ENCODE peak calls at places on chromosomes 13 and 19, in nine cellular contexts. One of them, this sample, is unnamed.

GRCh38 chr13:73109969-73110368 is 51.2 kb downstream of the KLF5 start:
- DNase-seq in glutamatergic neuron: no peak
- DNase-seq in Peyer's patch: no peak
- DNase-seq in hepatocyte: no peak
- DNase-seq in AG10803: no peak
- DNase-seq in adrenal gland: no peak
- DNase-seq in GM13977: no peak
- DNase-seq in omental fat pad: no peak
- DNase-seq in foreskin fibroblast: no peak
- DNase-seq in this sample: no peak

GRCh38 chr19:39413269-39413902 is 917 bp downstream of the PLEKHG2 start:
- DNase-seq in AG10803: peak; percentile 67
- DNase-seq in GM13977: peak; percentile 73
- DNase-seq in Peyer's patch: peak; percentile 49
- DNase-seq in adrenal gland: peak; percentile 59
- DNase-seq in foreskin fibroblast: peak; percentile 79
- DNase-seq in glutamatergic neuron: peak; percentile 87
- DNase-seq in hepatocyte: peak; percentile 85
- DNase-seq in omental fat pad: no peak
- DNase-seq in this sample: peak; percentile 66

GRCh38 chr13:75792526-75793187 is 156.5 kb downstream of the LMO7 start:
- DNase-seq in adrenal gland: no peak
- DNase-seq in GM13977: no peak
- DNase-seq in hepatocyte: peak; percentile 59
- DNase-seq in Peyer's patch: no peak
- DNase-seq in omental fat pad: no peak
- DNase-seq in glutamatergic neuron: no peak
- DNase-seq in AG10803: peak; percentile 53
- DNase-seq in foreskin fibroblast: peak; percentile 48
- DNase-seq in this sample: no peak

GRCh38 chr13:99154064-99154463 is 46.6 kb upstream of the UBAC2 start:
- DNase-seq in foreskin fibroblast: no peak
- DNase-seq in GM13977: no peak
- DNase-seq in AG10803: no peak
- DNase-seq in Peyer's patch: no peak
- DNase-seq in hepatocyte: no peak
- DNase-seq in adrenal gland: no peak
- DNase-seq in glutamatergic neuron: no peak
- DNase-seq in omental fat pad: no peak
- DNase-seq in this sample: no peak

GRCh38 chr13:31072041-31072440 is 89.7 kb downstream of the HSPH1 start:
- DNase-seq in omental fat pad: no peak
- DNase-seq in glutamatergic neuron: no peak
- DNase-seq in Peyer's patch: no peak
- DNase-seq in GM13977: no peak
- DNase-seq in foreskin fibroblast: peak; percentile 52
- DNase-seq in hepatocyte: no peak
- DNase-seq in adrenal gland: no peak
- DNase-seq in AG10803: peak; percentile 17
- DNase-seq in this sample: no peak

GRCh38 chr13:112959701-112960542 is 9.1 kb upstream of the MCF2L start:
- DNase-seq in adrenal gland: no peak
- DNase-seq in GM13977: no peak
- DNase-seq in omental fat pad: no peak
- DNase-seq in Peyer's patch: no peak
- DNase-seq in hepatocyte: no peak
- DNase-seq in AG10803: no peak
- DNase-seq in glutamatergic neuron: no peak
- DNase-seq in foreskin fibroblast: no peak
- DNase-seq in this sample: no peak

GRCh38 chr19:48616491-48617056 is 1.7 kb upstream of the FAM83E start:
- DNase-seq in hepatocyte: no peak
- DNase-seq in glutamatergic neuron: no peak
- DNase-seq in AG10803: no peak
- DNase-seq in GM13977: no peak
- DNase-seq in Peyer's patch: no peak
- DNase-seq in omental fat pad: no peak
- DNase-seq in foreskin fibroblast: no peak
- DNase-seq in adrenal gland: no peak
- DNase-seq in this sample: no peak

GRCh38 chr19:16067205-16067938 is 8.9 kb upstream of the TPM4 start:
- DNase-seq in GM13977: no peak
- DNase-seq in adrenal gland: no peak
- DNase-seq in hepatocyte: no peak
- DNase-seq in AG10803: peak; percentile 88
- DNase-seq in Peyer's patch: no peak
- DNase-seq in omental fat pad: no peak
- DNase-seq in glutamatergic neuron: no peak
- DNase-seq in foreskin fibroblast: peak; percentile 61
- DNase-seq in this sample: no peak

GRCh38 chr19:38036707-38037106 is 129.7 kb downstream of the SIPA1L3 start:
- DNase-seq in GM13977: no peak
- DNase-seq in AG10803: no peak
- DNase-seq in hepatocyte: no peak
- DNase-seq in foreskin fibroblast: no peak
- DNase-seq in adrenal gland: no peak
- DNase-seq in glutamatergic neuron: peak; percentile 56
- DNase-seq in Peyer's patch: no peak
- DNase-seq in omental fat pad: no peak
- DNase-seq in this sample: no peak

GRCh38 chr13:58960909-58961308 is 1202.8 kb downstream of the DIAPH3 start:
- DNase-seq in AG10803: no peak
- DNase-seq in adrenal gland: no peak
- DNase-seq in glutamatergic neuron: no peak
- DNase-seq in foreskin fibroblast: no peak
- DNase-seq in omental fat pad: no peak
- DNase-seq in GM13977: peak; percentile 11
- DNase-seq in Peyer's patch: no peak
- DNase-seq in hepatocyte: peak; percentile 23
- DNase-seq in this sample: no peak

GRCh38 chr19:51361228-51361627 is 5.0 kb downstream of the ETFB start:
- DNase-seq in adrenal gland: peak; percentile 65
- DNase-seq in AG10803: no peak
- DNase-seq in omental fat pad: no peak
- DNase-seq in Peyer's patch: no peak
- DNase-seq in hepatocyte: no peak
- DNase-seq in GM13977: no peak
- DNase-seq in glutamatergic neuron: no peak
- DNase-seq in foreskin fibroblast: no peak
- DNase-seq in this sample: no peak

GRCh38 chr13:46604226-46604968 is 51.4 kb downstream of the LRCH1 start:
- DNase-seq in hepatocyte: no peak
- DNase-seq in AG10803: no peak
- DNase-seq in GM13977: no peak
- DNase-seq in foreskin fibroblast: no peak
- DNase-seq in omental fat pad: no peak
- DNase-seq in Peyer's patch: no peak
- DNase-seq in glutamatergic neuron: no peak
- DNase-seq in adrenal gland: no peak
- DNase-seq in this sample: no peak

GRCh38 chr13:46600943-46601311 is 48.0 kb downstream of the LRCH1 start:
- DNase-seq in GM13977: no peak
- DNase-seq in glutamatergic neuron: no peak
- DNase-seq in omental fat pad: no peak
- DNase-seq in hepatocyte: no peak
- DNase-seq in foreskin fibroblast: no peak
- DNase-seq in AG10803: no peak
- DNase-seq in adrenal gland: no peak
- DNase-seq in Peyer's patch: no peak
- DNase-seq in this sample: no peak

GRCh38 chr13:46602531-46602930 is 49.6 kb downstream of the LRCH1 start:
- DNase-seq in Peyer's patch: no peak
- DNase-seq in adrenal gland: no peak
- DNase-seq in omental fat pad: no peak
- DNase-seq in AG10803: no peak
- DNase-seq in GM13977: no peak
- DNase-seq in glutamatergic neuron: no peak
- DNase-seq in foreskin fibroblast: no peak
- DNase-seq in hepatocyte: no peak
- DNase-seq in this sample: no peak

GRCh38 chr13:46605089-46605488 is 52.1 kb downstream of the LRCH1 start:
- DNase-seq in Peyer's patch: no peak
- DNase-seq in hepatocyte: no peak
- DNase-seq in GM13977: no peak
- DNase-seq in adrenal gland: no peak
- DNase-seq in AG10803: no peak
- DNase-seq in omental fat pad: no peak
- DNase-seq in glutamatergic neuron: no peak
- DNase-seq in foreskin fibroblast: no peak
- DNase-seq in this sample: no peak

DNA sequence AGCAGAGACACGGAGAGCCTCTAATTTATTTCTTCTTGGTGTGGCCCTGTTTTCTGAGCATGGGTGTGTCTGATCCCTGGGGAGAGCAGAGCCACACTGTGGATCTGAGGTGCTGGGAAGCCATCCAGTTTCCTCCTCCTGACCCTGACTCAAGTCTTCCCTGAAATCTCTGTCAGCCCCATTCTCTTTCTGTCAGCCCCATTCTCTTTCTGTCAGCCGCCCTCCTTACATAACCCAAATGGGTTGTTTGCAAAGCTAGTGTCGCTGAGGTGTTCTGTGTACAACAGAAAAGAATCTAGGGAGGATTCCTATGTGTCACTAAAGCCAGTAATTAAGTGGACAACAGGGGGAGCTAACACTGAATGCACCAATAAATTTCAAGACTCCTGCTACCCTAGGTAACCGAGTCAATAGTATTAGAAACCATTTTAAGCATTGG is 50.2 kb downstream of the LRCH1 start:
- DNase-seq in hepatocyte: no peak
- DNase-seq in adrenal gland: no peak
- DNase-seq in glutamatergic neuron: no peak
- DNase-seq in omental fat pad: no peak
- DNase-seq in GM13977: no peak
- DNase-seq in AG10803: peak; percentile 17
- DNase-seq in foreskin fibroblast: no peak
- DNase-seq in Peyer's patch: no peak
- DNase-seq in this sample: no peak
- TF ChIP-seq CTCF in hepatocyte: peak; percentile 17
- TF ChIP-seq CTCF in adrenal gland: no peak
- TF ChIP-seq CTCF in glutamatergic neuron: peak; percentile 10
- TF ChIP-seq CTCF in omental fat pad: no peak
- TF ChIP-seq CTCF in GM13977: peak; percentile 36
- TF ChIP-seq CTCF in AG10803: peak; percentile 38
- TF ChIP-seq CTCF in foreskin fibroblast: peak; percentile 26
- TF ChIP-seq CTCF in Peyer's patch: peak; percentile 16
- TF ChIP-seq CTCF in this sample: peak; percentile 10

GRCh38 chr19:5571777-5572176 is 4.0 kb upstream of the TINCR start:
- DNase-seq in AG10803: no peak
- DNase-seq in hepatocyte: no peak
- DNase-seq in omental fat pad: no peak
- DNase-seq in adrenal gland: no peak
- DNase-seq in Peyer's patch: no peak
- DNase-seq in GM13977: no peak
- DNase-seq in glutamatergic neuron: no peak
- DNase-seq in foreskin fibroblast: no peak
- DNase-seq in this sample: no peak

GRCh38 chr19:5567971-5568407 is 236 bp upstream of the TINCR start:
- DNase-seq in glutamatergic neuron: no peak
- DNase-seq in foreskin fibroblast: no peak
- DNase-seq in GM13977: no peak
- DNase-seq in hepatocyte: no peak
- DNase-seq in Peyer's patch: no peak
- DNase-seq in AG10803: no peak
- DNase-seq in omental fat pad: no peak
- DNase-seq in adrenal gland: no peak
- DNase-seq in this sample: no peak

GRCh38 chr19:5563941-5564612 is 3.7 kb downstream of the TINCR start:
- DNase-seq in adrenal gland: no peak
- DNase-seq in glutamatergic neuron: no peak
- DNase-seq in Peyer's patch: no peak
- DNase-seq in GM13977: no peak
- DNase-seq in AG10803: no peak
- DNase-seq in hepatocyte: peak; percentile 61
- DNase-seq in foreskin fibroblast: peak; percentile 59
- DNase-seq in omental fat pad: no peak
- DNase-seq in this sample: no peak

GRCh38 chr19:5564930-5565329 is 2.8 kb downstream of the TINCR start:
- DNase-seq in Peyer's patch: no peak
- DNase-seq in adrenal gland: no peak
- DNase-seq in hepatocyte: no peak
- DNase-seq in AG10803: no peak
- DNase-seq in GM13977: no peak
- DNase-seq in foreskin fibroblast: no peak
- DNase-seq in omental fat pad: no peak
- DNase-seq in glutamatergic neuron: no peak
- DNase-seq in this sample: no peak

GRCh38 chr19:5567360-5567970 is at the start of gene TINCR:
- DNase-seq in glutamatergic neuron: peak; percentile 73
- DNase-seq in GM13977: peak; percentile 19
- DNase-seq in foreskin fibroblast: peak; percentile 14
- DNase-seq in omental fat pad: no peak
- DNase-seq in AG10803: no peak
- DNase-seq in adrenal gland: no peak
- DNase-seq in Peyer's patch: no peak
- DNase-seq in hepatocyte: peak; percentile 56
- DNase-seq in this sample: no peak
- TF ChIP-seq CTCF in glutamatergic neuron: peak; percentile 23
- TF ChIP-seq CTCF in GM13977: no peak
- TF ChIP-seq CTCF in foreskin fibroblast: no peak
- TF ChIP-seq CTCF in omental fat pad: no peak
- TF ChIP-seq CTCF in AG10803: no peak
- TF ChIP-seq CTCF in adrenal gland: no peak
- TF ChIP-seq CTCF in Peyer's patch: no peak
- TF ChIP-seq CTCF in hepatocyte: peak; percentile 29
- TF ChIP-seq CTCF in this sample: no peak

DNA sequence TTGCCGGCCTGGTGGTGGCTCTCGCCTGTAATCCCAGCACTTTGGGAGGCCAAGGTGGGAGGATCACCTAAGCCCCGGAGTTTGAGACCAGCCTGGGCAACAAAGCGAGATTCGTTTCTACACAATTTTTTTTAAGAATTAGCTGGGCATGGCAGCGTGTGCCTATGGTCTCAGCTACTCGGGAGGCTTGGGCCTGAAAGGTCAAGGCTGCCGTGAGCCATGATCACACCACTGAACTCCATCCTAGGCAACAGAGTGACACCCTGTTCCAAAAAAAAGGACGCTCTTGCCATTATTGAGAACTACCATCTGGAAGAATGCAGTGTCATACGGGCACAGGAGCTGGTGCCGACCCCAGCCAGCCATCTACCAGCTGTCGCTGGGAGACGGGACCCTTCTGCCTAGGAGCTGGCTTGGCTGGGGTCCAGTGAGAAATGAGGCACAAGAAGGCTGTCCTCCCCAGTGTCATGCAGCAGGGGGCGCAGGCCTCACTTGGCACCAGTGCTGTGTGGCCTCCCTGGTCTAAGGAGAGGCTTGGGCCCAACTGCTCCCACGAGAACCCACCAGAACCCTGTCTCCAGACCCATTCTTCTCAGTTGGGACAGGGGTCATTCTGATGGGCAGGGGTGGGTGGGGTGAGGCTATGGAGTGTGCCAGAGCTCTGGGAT is 12.2 kb upstream of the RELB start:
- DNase-seq in omental fat pad: peak; percentile 43
- DNase-seq in foreskin fibroblast: peak; percentile 80
- DNase-seq in adrenal gland: peak; percentile 66
- DNase-seq in AG10803: peak; percentile 59
- DNase-seq in GM13977: peak; percentile 88
- DNase-seq in hepatocyte: peak; percentile 75
- DNase-seq in glutamatergic neuron: peak; percentile 80
- DNase-seq in Peyer's patch: peak; percentile 64
- DNase-seq in this sample: peak; percentile 89
- TF ChIP-seq CTCF in omental fat pad: no peak
- TF ChIP-seq CTCF in foreskin fibroblast: peak; percentile 52
- TF ChIP-seq CTCF in adrenal gland: peak; percentile 78
- TF ChIP-seq CTCF in AG10803: peak; percentile 62
- TF ChIP-seq CTCF in GM13977: peak; percentile 83
- TF ChIP-seq CTCF in hepatocyte: peak; percentile 50
- TF ChIP-seq CTCF in glutamatergic neuron: peak; percentile 73
- TF ChIP-seq CTCF in Peyer's patch: peak; percentile 71
- TF ChIP-seq CTCF in this sample: peak; percentile 69

GRCh38 chr19:47005873-47006272 is 13.8 kb upstream of the NPAS1 start:
- DNase-seq in glutamatergic neuron: no peak
- DNase-seq in omental fat pad: no peak
- DNase-seq in Peyer's patch: no peak
- DNase-seq in adrenal gland: no peak
- DNase-seq in hepatocyte: no peak
- DNase-seq in AG10803: no peak
- DNase-seq in GM13977: no peak
- DNase-seq in foreskin fibroblast: peak; percentile 26
- DNase-seq in this sample: no peak
- TF ChIP-seq CTCF in glutamatergic neuron: no peak
- TF ChIP-seq CTCF in omental fat pad: no peak
- TF ChIP-seq CTCF in Peyer's patch: no peak
- TF ChIP-seq CTCF in adrenal gland: no peak
- TF ChIP-seq CTCF in hepatocyte: no peak
- TF ChIP-seq CTCF in AG10803: no peak
- TF ChIP-seq CTCF in GM13977: no peak
- TF ChIP-seq CTCF in foreskin fibroblast: no peak
- TF ChIP-seq CTCF in this sample: no peak

This sample was measured in GM20000.